ENCODE peak calls at places on chromosomes 5 and 9, in four cellular contexts. H is nephron progenitor cell, O is GM23338, T is HFFc6. W is an unnamed sample.

GRCh38 chr5:171131499-171131898 is 177.5 kb upstream of the TLX3 start:
- DNase-seq in O (no peak), H (no peak), T (no peak), W (no peak)

GRCh38 chr5:141647242-141647641 is 4.0 kb downstream of the FCHSD1 start:
- DNase-seq in H (no peak), O (no peak), T (no peak), W (no peak)

GRCh38 chr5:109191153-109191558 is 218.6 kb downstream of the PJA2 start:
- DNase-seq in H (no peak), T (peak; percentile 15), O (no peak), W (no peak)

GRCh38 chr9:109977521-109977920 is 197.5 kb downstream of the PALM2AKAP2 start:
- DNase-seq in H (no peak), O (no peak), T (no peak), W (no peak)

GRCh38 chr9:16000826-16001225 is 448.0 kb downstream of the CCDC171 start:
- DNase-seq in T (no peak), O (no peak), H (no peak), W (no peak)

GRCh38 chr9:121772600-121773285 is 121.3 kb downstream of the DAB2IP start:
- DNase-seq in O (no peak), T (no peak), H (no peak), W (no peak)

GRCh38 chr5:15013654-15014463 is 142.3 kb upstream of the ANKH start:
- DNase-seq in H (peak; percentile 18), T (peak; percentile 74), O (peak; percentile 88), W (peak; percentile 83)

GRCh38 chr5:79055017-79055416 is 14.5 kb downstream of the DMGDH start:
- DNase-seq in H (no peak), O (no peak), T (no peak), W (no peak)

GRCh38 chr9:136135326-136136126 is 16.9 kb upstream of the TMEM250 start:
- DNase-seq in T (no peak), O (no peak), H (no peak), W (peak; percentile 32)

GRCh38 chr5:14193496-14193895 is 50.4 kb downstream of the TRIO start:
- DNase-seq in O (no peak), T (no peak), H (no peak), W (no peak)

W was measured in left kidney.